ENCODE peak calls at places on chromosomes 12 and 14, in five cellular contexts. I, U, H, V and M are unnamed samples.

GRCh38 chr12:1934831-1935230 is 16.4 kb upstream of the CACNA2D4 start:
- DNase-seq in V (no peak), H (no peak), I (no peak), U (no peak), M (no peak)

GRCh38 chr12:63958876-63959275 is 114.4 kb downstream of the SRGAP1 start:
- DNase-seq in H (no peak), I (no peak), U (no peak), V (no peak), M (no peak)

GRCh38 chr14:73286598-73286997 is 49.3 kb downstream of the PAPLN start:
- DNase-seq in H (no peak), I (no peak), U (no peak), V (no peak), M (no peak)

GRCh38 chr14:98949506-98950135 is 322.4 kb downstream of the BCL11B start:
- DNase-seq in U (no peak), V (no peak), I (no peak), H (no peak), M (no peak)

GRCh38 chr12:26734510-26735248 is 98.3 kb downstream of the ITPR2 start:
- DNase-seq in H (no peak), U (no peak), I (no peak), V (no peak), M (no peak)

GRCh38 chr14:56487090-56487667 is 92.4 kb upstream of the TMEM260 start:
- DNase-seq in I (no peak), V (peak), U (no peak), H (no peak), M (peak)

GRCh38 chr12:122094735-122095561 is 16.4 kb downstream of the MLXIP start:
- DNase-seq in V (no peak), U (peak), H (no peak), I (no peak), M (no peak)

GRCh38 chr12:101862245-101862644 is 15.1 kb upstream of the DRAM1 start:
- DNase-seq in V (peak), I (no peak), U (no peak), H (no peak), M (peak)

GRCh38 chr14:103542545-103543088 is 13.6 kb downstream of the TRMT61A start:
- DNase-seq in V (peak), H (no peak), I (peak), U (peak), M (no peak)

GRCh38 chr12:122743895-122744525 is 8.6 kb upstream of the DENR start:
- DNase-seq in I (no peak), H (no peak), V (no peak), U (no peak), M (peak)

GRCh38 chr12:62604856-62605255 is 138.2 kb downstream of the MON2 start:
- DNase-seq in V (peak), H (no peak), I (no peak), U (no peak), M (peak)

GRCh38 chr14:89648510-89648909 is 231.5 kb upstream of the FOXN3 start:
- DNase-seq in H (no peak), V (no peak), I (no peak), U (no peak), M (no peak)

GRCh38 chr12:117188961-117189724 is 1.1 kb downstream of the FBXO21 start:
- DNase-seq in V (peak), I (no peak), H (no peak), U (no peak), M (peak)

GRCh38 chr14:91058017-91058675 is 2.3 kb downstream of the RPS6KA5 start:
- DNase-seq in U (no peak), I (no peak), V (peak), H (no peak), M (peak)

GRCh38 chr12:71694099-71694820 is 8.4 kb downstream of the TMEM19 start:
- DNase-seq in V (no peak), U (no peak), I (no peak), H (no peak), M (no peak)

GRCh38 chr12:2925322-2925995 is 33.7 kb upstream of the TEAD4 start:
- DNase-seq in V (peak), U (no peak), H (no peak), I (no peak), M (no peak)

GRCh38 chr14:36319899-36320209 is 583 bp downstream of the MBIP start:
- DNase-seq in V (no peak), U (no peak), I (no peak), H (no peak), M (no peak)

GRCh38 chr14:77275041-77275854 is 4.2 kb upstream of the NGB start:
- DNase-seq in V (no peak), U (peak), I (peak), H (no peak), M (no peak)

GRCh38 chr14:51304956-51305355 is 64.9 kb downstream of the TMX1 start:
- DNase-seq in I (no peak), U (no peak), V (peak), H (no peak), M (no peak)

GRCh38 chr12:66352197-66352596 is 49.9 kb downstream of the HELB start:
- DNase-seq in I (peak), H (no peak), U (no peak), V (peak), M (peak)